ENCODE peak calls at places on chromosomes 4 and X, in nine cellular contexts. R is colonic mucosa, Z is brain microvascular endothelial cell, D is ovary, C is heart left ventricle, J is AG10803, K is GM23338, I is dorsolateral prefrontal cortex, N is cardiac fibroblast. S is an unnamed sample.

GRCh38 chr4:138348055-138348454 is 105.9 kb upstream of the SLC7A11 start:
- DNase-seq in R (no peak), Z (no peak), D (no peak), C (no peak), J (no peak), K (no peak), I (no peak), N (peak), S (no peak)

GRCh38 chrX:1491851-1492349 is 39.2 kb upstream of the ASMTL start:
- DNase-seq in R (no peak), Z (peak), D (no peak), C (no peak), J (no peak), K (peak), I (no peak), N (no peak), S (peak)

GRCh38 chrX:20374450-20374849 is 107.7 kb upstream of the RPS6KA3 start:
- DNase-seq in R (no peak), Z (no peak), D (no peak), C (no peak), J (no peak), K (no peak), I (no peak), N (no peak), S (peak)

GRCh38 chr4:37825943-37826281 is 574 bp upstream of the PGM2 start:
- DNase-seq in R (peak), Z (peak), D (no peak), C (peak), J (no peak), K (peak), I (no peak), N (no peak), S (no peak)

GRCh38 chr4:24104173-24104572 is 214.3 kb upstream of the PPARGC1A start:
- DNase-seq in R (no peak), Z (peak), D (no peak), C (no peak), J (no peak), K (no peak), I (no peak), N (peak), S (no peak)

GRCh38 chr4:54318904-54319303 is 89.8 kb downstream of the PDGFRA start:
- DNase-seq in R (no peak), Z (peak), D (no peak), C (no peak), J (peak), K (peak), I (no peak), N (peak), S (no peak)

GRCh38 chr4:96677499-96677898 is 837.6 kb downstream of the PDHA2 start:
- DNase-seq in R (no peak), Z (no peak), D (no peak), C (no peak), J (no peak), K (no peak), I (no peak), N (peak), S (no peak)

GRCh38 chr4:41957634-41958033 is 22.4 kb downstream of the TMEM33 start:
- DNase-seq in R (no peak), Z (no peak), D (no peak), C (no peak), J (no peak), K (peak), I (no peak), N (peak), S (no peak)

GRCh38 chrX:2424317-2424716 is 76.5 kb downstream of the DHRSX start:
- DNase-seq in R (no peak), Z (no peak), D (no peak), C (no peak), J (no peak), K (no peak), I (no peak), N (no peak), S (no peak)

GRCh38 chrX:120485562-120486520 is 16.7 kb upstream of the LAMP2 start:
- DNase-seq in R (peak), Z (peak), D (peak), C (peak), J (peak), K (peak), I (peak), N (peak), S (peak)

GRCh38 chr4:105613326-105613725 is 60.9 kb downstream of the ARHGEF38 start:
- DNase-seq in R (no peak), Z (no peak), D (no peak), C (no peak), J (no peak), K (no peak), I (no peak), N (peak), S (peak)

GRCh38 chr4:101366331-101366730 is 19.0 kb upstream of the PPP3CA start:
- DNase-seq in R (no peak), Z (no peak), D (no peak), C (no peak), J (peak), K (no peak), I (no peak), N (peak), S (no peak)

GRCh38 chr4:21765810-21766407 is 182.7 kb downstream of the KCNIP4 start:
- DNase-seq in R (peak), Z (peak), D (no peak), C (no peak), J (peak), K (peak), I (no peak), N (peak), S (peak)

GRCh38 chr4:972651-973424 is 531 bp downstream of the DGKQ start:
- DNase-seq in R (peak), Z (no peak), D (peak), C (peak), J (peak), K (peak), I (no peak), N (peak), S (no peak)

GRCh38 chr4:139704915-139705485 is 39.4 kb downstream of the MGST2 start:
- DNase-seq in R (no peak), Z (peak), D (no peak), C (no peak), J (no peak), K (peak), I (no peak), N (peak), S (no peak)

GRCh38 chr4:162767090-162767489 is 399.6 kb downstream of the NAF1 start:
- DNase-seq in R (no peak), Z (no peak), D (no peak), C (no peak), J (no peak), K (no peak), I (no peak), N (no peak), S (no peak)

DNA sequence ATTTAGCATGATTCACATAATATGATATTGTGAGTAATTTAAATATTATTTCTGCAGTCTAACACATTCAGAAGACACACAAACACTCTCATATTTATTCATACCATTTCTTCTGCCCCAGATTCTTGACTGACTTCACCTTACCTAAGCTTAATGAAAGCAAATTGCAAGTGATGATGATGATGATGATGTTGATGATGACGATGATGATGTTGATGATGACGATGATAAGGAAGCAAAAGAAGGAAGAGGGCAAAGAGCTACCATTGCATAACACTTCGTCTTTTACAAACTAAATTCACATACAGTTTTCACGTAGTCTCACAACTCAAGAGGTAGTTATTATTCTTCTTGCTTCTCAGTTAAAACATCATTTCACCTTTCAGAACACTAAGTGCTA is 404.7 kb downstream of the NAF1 start:
- DNase-seq in R (no peak), Z (no peak), D (no peak), C (no peak), J (no peak), K (no peak), I (no peak), N (no peak), S (no peak)
- H3K4me3 ChIP-seq in R (no peak), Z (no peak), D (no peak), C (no peak), J (no peak), K (no peak), I (no peak), N (no peak), S (no peak)

GRCh38 chrX:101398694-101399093 is 7.9 kb downstream of the RPL36A start:
- DNase-seq in R (no peak), Z (no peak), D (no peak), C (no peak), J (no peak), K (no peak), I (no peak), N (no peak), S (no peak)
- TF ChIP-seq CTCF in R (no peak), Z (no peak), D (no peak), C (no peak), J (no peak), K (no peak), I (no peak), N (no peak), S (no peak)

DNA sequence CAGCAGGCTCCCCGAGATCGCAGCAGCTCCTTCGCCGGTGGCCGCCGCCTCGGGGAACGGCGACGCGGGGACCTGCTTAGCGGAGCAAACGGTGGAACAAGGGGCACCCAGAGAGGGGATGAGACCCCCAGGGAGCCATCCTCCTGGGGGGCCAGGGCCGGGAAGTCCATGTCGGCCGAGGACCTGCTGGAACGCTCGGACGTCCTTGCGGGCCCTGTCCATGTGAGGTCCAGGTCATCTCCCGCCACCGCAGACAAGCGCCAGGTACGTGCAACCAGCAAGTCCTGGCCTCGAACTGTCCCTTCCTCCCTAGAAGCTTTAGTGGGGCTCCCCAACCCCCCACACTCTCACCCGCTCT is 156.3 kb downstream of the SOWAHB start:
- DNase-seq in R (no peak), Z (no peak), D (no peak), C (no peak), J (no peak), K (no peak), I (no peak), N (no peak), S (no peak)
- H3K4me3 ChIP-seq in R (no peak), Z (no peak), D (no peak), C (no peak), J (peak), K (no peak), I (no peak), N (no peak), S (no peak)

GRCh38 chr4:159446266-159446976 is 343.5 kb downstream of the RAPGEF2 start:
- DNase-seq in R (peak), Z (peak), D (no peak), C (peak), J (peak), K (peak), I (no peak), N (peak), S (peak)

GRCh38 chr4:159447296-159447695 is 344.4 kb downstream of the RAPGEF2 start:
- DNase-seq in R (no peak), Z (no peak), D (no peak), C (no peak), J (peak), K (no peak), I (no peak), N (peak), S (no peak)

GRCh38 chr4:159445671-159446070 is 342.8 kb downstream of the RAPGEF2 start:
- DNase-seq in R (no peak), Z (no peak), D (no peak), C (no peak), J (no peak), K (no peak), I (no peak), N (no peak), S (no peak)

GRCh38 chr4:159443975-159444374 is 341.1 kb downstream of the RAPGEF2 start:
- DNase-seq in R (no peak), Z (no peak), D (no peak), C (no peak), J (no peak), K (no peak), I (no peak), N (no peak), S (no peak)

GRCh38 chr4:159444668-159445067 is 341.8 kb downstream of the RAPGEF2 start:
- DNase-seq in R (no peak), Z (peak), D (no peak), C (no peak), J (peak), K (no peak), I (no peak), N (peak), S (no peak)
- TF ChIP-seq CTCF in R (no peak), Z (peak), D (no peak), C (no peak), J (peak), K (peak), I (no peak), N (peak), S (no peak)

DNA sequence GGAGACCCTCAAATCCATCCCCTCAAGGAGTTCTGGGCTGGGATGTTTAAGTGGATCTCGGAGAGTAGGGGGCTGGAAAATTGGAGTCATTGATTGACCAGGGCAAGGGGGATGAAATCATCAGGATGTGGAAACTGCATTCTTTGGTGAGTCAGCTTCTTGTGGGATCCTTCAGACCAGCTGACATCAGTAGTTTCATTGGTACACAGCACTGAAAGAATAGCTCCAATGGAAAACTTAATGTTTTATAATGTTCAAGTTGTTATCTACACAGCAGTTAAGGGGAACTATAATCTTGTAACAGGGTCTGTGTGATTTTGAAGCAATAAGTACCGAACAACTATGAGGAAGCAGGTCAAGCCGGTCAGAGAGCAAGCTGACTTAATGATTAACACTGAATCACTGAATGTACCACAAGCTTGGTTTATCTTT is 506.1 kb downstream of the RPA4 start:
- DNase-seq in R (no peak), Z (peak), D (no peak), C (no peak), J (peak), K (no peak), I (no peak), N (peak), S (no peak)
- H3K4me3 ChIP-seq in R (no peak), Z (no peak), D (no peak), C (no peak), J (no peak), K (no peak), I (no peak), N (no peak), S (no peak)

GRCh38 chr4:170138580-170139194 is 48.9 kb upstream of the AADAT start:
- DNase-seq in R (peak), Z (peak), D (peak), C (peak), J (peak), K (peak), I (peak), N (peak), S (peak)
- TF ChIP-seq CTCF in R (peak), Z (peak), D (peak), C (peak), J (peak), K (peak), I (peak), N (peak), S (peak)

GRCh38 chrX:105822138-105823091 is at the start of gene NRK:
- DNase-seq in R (no peak), Z (peak), D (peak), C (peak), J (no peak), K (peak), I (no peak), N (peak), S (no peak)
- H3K4me3 ChIP-seq in R (no peak), Z (peak), D (peak), C (no peak), J (no peak), K (peak), I (no peak), N (peak), S (no peak)

GRCh38 chr4:94453534-94453963 is 1.8 kb downstream of the PDLIM5 start:
- DNase-seq in R (peak), Z (no peak), D (no peak), C (no peak), J (no peak), K (no peak), I (no peak), N (no peak), S (no peak)
- TF ChIP-seq CTCF in R (no peak), Z (no peak), D (no peak), C (no peak), J (no peak), K (no peak), I (no peak), N (no peak), S (no peak)

GRCh38 chrX:129717902-129718301 is 20.9 kb upstream of the XPNPEP2 start:
- DNase-seq in R (no peak), Z (peak), D (no peak), C (no peak), J (peak), K (no peak), I (peak), N (peak), S (no peak)
- H3K4me3 ChIP-seq in R (no peak), Z (no peak), D (no peak), C (no peak), J (no peak), K (no peak), I (no peak), N (no peak), S (no peak)

GRCh38 chr4:17204908-17205307 is 306.5 kb upstream of the LDB2 start:
- DNase-seq in R (no peak), Z (no peak), D (no peak), C (no peak), J (no peak), K (no peak), I (no peak), N (no peak), S (peak)
- TF ChIP-seq CTCF in R (no peak), Z (no peak), D (no peak), C (no peak), J (no peak), K (no peak), I (no peak), N (no peak), S (no peak)